ENCODE peak calls at places on chromosomes 13 and 19, in seven cellular contexts. D, B, F, O, K, I and H are unnamed samples.
A peak's percentile ranks its signal among the peaks of the same experiment; 100 is the strongest.

GRCh38 chr19:38741670-38742069 is 2.6 kb downstream of the CAPN12 start:
- DNase-seq in D (no peak), B (no peak), F (no peak), O (no peak), K (no peak), I (no peak), H (no peak)

GRCh38 chr13:36357692-36358091 is 11.5 kb upstream of the SPART start:
- DNase-seq in D (no peak), B (no peak), F (no peak), O (no peak), K (no peak), I (no peak), H (peak; percentile 75)

GRCh38 chr19:49887653-49888477 is 8.8 kb downstream of the IL4I1 start:
- DNase-seq in D (no peak), B (no peak), F (no peak), O (no peak), K (no peak), I (no peak), H (no peak)

GRCh38 chr13:50222569-50223332 is 207.5 kb downstream of the KCNRG start:
- DNase-seq in D (peak; percentile 52), B (no peak), F (no peak), O (no peak), K (peak; percentile 31), I (no peak), H (peak; percentile 74)

GRCh38 chr19:16421982-16422381 is 49.8 kb downstream of the EPS15L1 start:
- DNase-seq in D (no peak), B (no peak), F (no peak), O (no peak), K (no peak), I (no peak), H (no peak)

GRCh38 chr19:10744222-10744847 is 26.5 kb downstream of the DNM2 start:
- DNase-seq in D (peak; percentile 51), B (no peak), F (no peak), O (no peak), K (no peak), I (no peak), H (no peak)

GRCh38 chr13:52644108-52644507 is 1.9 kb downstream of the HNRNPA1L2 start:
- DNase-seq in D (no peak), B (no peak), F (no peak), O (no peak), K (no peak), I (no peak), H (no peak)

GRCh38 chr13:60753641-60754040 is 356.6 kb downstream of the TDRD3 start:
- DNase-seq in D (no peak), B (no peak), F (no peak), O (no peak), K (no peak), I (no peak), H (no peak)

GRCh38 chr19:14718522-14719113 is 28.8 kb downstream of the ZNF333 start:
- DNase-seq in D (no peak), B (no peak), F (no peak), O (no peak), K (no peak), I (no peak), H (no peak)

GRCh38 chr13:35345992-35346391 is 130.5 kb downstream of the MAB21L1 start:
- DNase-seq in D (no peak), B (no peak), F (no peak), O (no peak), K (no peak), I (no peak), H (no peak)

GRCh38 chr19:7519411-7520130 is 2.9 kb upstream of the MCOLN1 start:
- DNase-seq in D (no peak), B (no peak), F (no peak), O (no peak), K (no peak), I (no peak), H (no peak)

GRCh38 chr13:76758257-76758656 is 127.9 kb downstream of the KCTD12 start:
- DNase-seq in D (no peak), B (no peak), F (no peak), O (no peak), K (no peak), I (no peak), H (no peak)

GRCh38 chr13:79485014-79485441 is 4.1 kb downstream of the NDFIP2 start:
- DNase-seq in D (peak; percentile 67), B (no peak), F (no peak), O (no peak), K (no peak), I (no peak), H (no peak)

GRCh38 chr13:94427313-94427712 is 52.2 kb downstream of the DCT start:
- DNase-seq in D (no peak), B (no peak), F (no peak), O (no peak), K (no peak), I (no peak), H (no peak)

GRCh38 chr19:8363803-8364771 is at the start of gene ANGPTL4:
- DNase-seq in D (peak; percentile 75), B (peak; percentile 60), F (no peak), O (no peak), K (peak; percentile 53), I (no peak), H (peak; percentile 87)

GRCh38 chr19:49200238-49200862 is 42.8 kb downstream of the TRPM4 start:
- DNase-seq in D (peak; percentile 64), B (no peak), F (no peak), O (no peak), K (no peak), I (no peak), H (no peak)

GRCh38 chr13:114102521-114103288 is 29.7 kb downstream of the RASA3 start:
- DNase-seq in D (no peak), B (no peak), F (no peak), O (no peak), K (no peak), I (no peak), H (peak; percentile 19)

GRCh38 chr13:96119921-96120320 is 30.0 kb downstream of the HS6ST3 start:
- DNase-seq in D (no peak), B (no peak), F (no peak), O (no peak), K (no peak), I (no peak), H (no peak)

DNA sequence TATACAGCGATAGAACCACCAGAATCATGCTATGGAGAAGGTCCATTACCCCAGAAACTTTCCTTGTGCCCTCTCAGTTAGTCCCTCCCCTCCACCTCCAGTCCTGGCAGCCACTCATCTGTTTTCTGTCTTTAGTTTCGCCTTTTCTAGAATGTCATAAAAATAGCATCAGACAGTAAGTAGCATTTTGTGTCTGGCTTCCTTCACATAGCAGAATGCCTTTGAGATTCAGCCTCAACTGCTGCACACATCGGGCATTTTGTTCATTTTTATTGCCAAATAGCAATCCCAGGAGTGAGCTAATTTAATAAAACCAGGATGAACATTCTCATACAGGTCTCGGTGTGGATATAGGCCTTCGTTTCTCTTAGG is 110.4 kb downstream of the COL4A2 start:
- DNase-seq in D (no peak), B (no peak), F (no peak), O (no peak), K (no peak), I (no peak), H (no peak)
- TF ChIP-seq CTCF in D (no peak), B (no peak), F (no peak), O (no peak), K (no peak), I (no peak), H (no peak)

DNA sequence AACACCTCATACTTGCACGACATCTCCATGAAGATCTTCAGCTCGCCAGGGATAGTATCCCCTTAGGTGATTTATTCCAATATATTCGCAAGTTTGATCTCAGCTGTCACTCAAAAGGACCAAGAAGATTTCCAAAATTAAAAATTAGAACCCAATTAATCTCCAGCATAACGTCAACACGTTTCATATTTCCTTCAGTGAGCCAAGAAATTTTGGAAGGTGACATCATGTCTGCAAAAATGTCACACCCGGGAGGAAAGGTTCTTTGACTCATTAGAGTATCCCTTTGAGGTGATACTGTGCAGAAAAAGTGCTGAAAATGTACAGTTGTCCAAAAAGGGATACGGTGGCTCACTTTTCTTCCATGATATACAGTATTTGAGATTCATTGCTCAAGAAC is 569.6 kb downstream of the EFNB2 start:
- DNase-seq in D (no peak), B (no peak), F (no peak), O (no peak), K (no peak), I (no peak), H (no peak)
- TF ChIP-seq CTCF in D (no peak), B (no peak), F (no peak), O (no peak), K (no peak), I (no peak), H (no peak)

GRCh38 chr19:54803410-54803809 is at the start of gene KIR2DL4:
- DNase-seq in D (no peak), B (no peak), F (no peak), O (peak; percentile 3), K (no peak), I (no peak), H (no peak)
- TF ChIP-seq CTCF in D (no peak), B (no peak), F (no peak), O (no peak), K (no peak), I (no peak), H (no peak)

GRCh38 chr13:51599444-51600176 is 15.3 kb downstream of the WDFY2 start:
- DNase-seq in D (no peak), B (no peak), F (no peak), O (no peak), K (no peak), I (no peak), H (no peak)
- TF ChIP-seq CTCF in D (no peak), B (no peak), F (no peak), O (no peak), K (no peak), I (no peak), H (no peak)

GRCh38 chr13:44470623-44471562 is 97.3 kb downstream of the SERP2 start:
- DNase-seq in D (no peak), B (no peak), F (no peak), O (no peak), K (no peak), I (no peak), H (no peak)
- TF ChIP-seq CTCF in D (no peak), B (peak; percentile 82), F (peak; percentile 57), O (peak; percentile 14), K (peak; percentile 47), I (peak; percentile 87), H (peak; percentile 53)